ENCODE peak calls at places on chromosomes 7 and 10, in nine cellular contexts. I is Panc1, N is fibroblast of the aortic adventitia, R is lower lobe of right lung, G is upper lobe of right lung, A is endodermal cell, J is tibial artery, T is activated B cell treated with CpG ODN at 0.5 μM for 24 hours, C is PC-3. B is an unnamed sample.

GRCh38 chr7:148492157-148492860 is 98.3 kb upstream of the C7orf33 start:
- DNase-seq in I (no peak), N (no peak), R (no peak), G (no peak), A (no peak), J (no peak), T (no peak), C (no peak), B (no peak)

GRCh38 chr10:111756541-111757061 is 427.0 kb downstream of the GPAM start:
- DNase-seq in I (peak), N (peak), R (peak), G (no peak), A (peak), J (peak), T (no peak), C (peak), B (no peak)

GRCh38 chr10:89175821-89176220 is 31.3 kb downstream of the CH25H start:
- DNase-seq in I (no peak), N (peak), R (no peak), G (no peak), A (no peak), J (no peak), T (no peak), C (no peak), B (no peak)

GRCh38 chr10:127919418-127920191 is 12.7 kb downstream of the PTPRE start:
- DNase-seq in I (no peak), N (peak), R (no peak), G (no peak), A (peak), J (no peak), T (no peak), C (peak), B (no peak)

GRCh38 chr10:103078309-103078615 is 114.8 kb downstream of the NT5C2 start:
- DNase-seq in I (no peak), N (no peak), R (no peak), G (no peak), A (no peak), J (no peak), T (no peak), C (no peak), B (no peak)

GRCh38 chr7:29194594-29195417 is at the start of gene CHN2:
- DNase-seq in I (no peak), N (peak), R (peak), G (peak), A (peak), J (peak), T (peak), C (peak), B (peak)

GRCh38 chr10:112250555-112250954 is 32.6 kb upstream of the TECTB start:
- DNase-seq in I (no peak), N (peak), R (no peak), G (no peak), A (no peak), J (no peak), T (no peak), C (peak), B (no peak)

GRCh38 chr7:101717986-101718746 is 89.1 kb upstream of the MYL10 start:
- DNase-seq in I (no peak), N (no peak), R (peak), G (no peak), A (no peak), J (no peak), T (no peak), C (no peak), B (peak)

GRCh38 chr10:99172130-99172738 is 63.4 kb downstream of the HPSE2 start:
- DNase-seq in I (peak), N (peak), R (no peak), G (no peak), A (peak), J (no peak), T (no peak), C (peak), B (no peak)
- TF ChIP-seq CTCF in I (peak), N (no peak), R (peak), G (peak), A (peak), J (peak), T (no peak), C (peak), B (peak)

DNA sequence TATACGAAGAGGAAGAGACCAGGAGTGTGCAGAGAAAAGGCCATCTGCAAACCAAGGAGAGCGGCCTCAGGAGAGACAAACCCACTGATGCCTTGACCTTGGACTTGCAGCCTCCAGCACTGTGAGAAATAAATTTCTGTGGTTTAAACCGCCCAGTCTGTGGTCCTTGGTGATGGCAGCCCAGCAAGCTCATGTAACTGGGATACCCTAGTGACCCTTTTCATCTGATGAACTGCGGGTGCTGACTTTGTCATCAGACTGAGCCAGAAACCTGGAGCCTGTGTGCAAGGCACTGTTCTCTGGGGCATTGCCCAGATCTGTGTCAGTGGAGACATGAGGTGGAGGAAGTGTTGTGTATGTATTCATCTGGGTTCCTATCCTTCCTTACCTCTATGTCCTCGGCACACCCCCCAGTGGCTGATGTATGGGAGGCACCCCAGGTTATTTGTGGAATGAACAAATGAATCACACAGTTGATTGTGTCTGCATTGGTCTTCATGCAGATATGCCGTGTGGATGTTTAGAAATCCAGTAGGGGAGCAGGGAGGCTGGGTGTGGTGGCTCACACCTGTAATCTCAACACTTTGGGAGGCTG is 64.5 kb upstream of the BTBD16 start:
- DNase-seq in I (no peak), N (peak), R (no peak), G (no peak), A (no peak), J (no peak), T (no peak), C (no peak), B (no peak)
- TF ChIP-seq CTCF in I (no peak), N (peak), R (no peak), G (peak), A (peak), J (no peak), T (no peak), C (no peak), B (no peak)

GRCh38 chr10:63003816-63004453 is 129.2 kb upstream of the NRBF2 start:
- DNase-seq in I (no peak), N (peak), R (no peak), G (no peak), A (peak), J (no peak), T (no peak), C (peak), B (no peak)
- TF ChIP-seq CTCF in I (peak), N (peak), R (peak), G (peak), A (peak), J (peak), T (no peak), C (peak), B (peak)

GRCh38 chr7:86814980-86815379 is 171.3 kb downstream of the GRM3 start:
- DNase-seq in I (peak), N (peak), R (no peak), G (no peak), A (peak), J (no peak), T (no peak), C (peak), B (no peak)
- TF ChIP-seq CTCF in I (peak), N (peak), R (peak), G (peak), A (peak), J (no peak), T (no peak), C (peak), B (no peak)

DNA sequence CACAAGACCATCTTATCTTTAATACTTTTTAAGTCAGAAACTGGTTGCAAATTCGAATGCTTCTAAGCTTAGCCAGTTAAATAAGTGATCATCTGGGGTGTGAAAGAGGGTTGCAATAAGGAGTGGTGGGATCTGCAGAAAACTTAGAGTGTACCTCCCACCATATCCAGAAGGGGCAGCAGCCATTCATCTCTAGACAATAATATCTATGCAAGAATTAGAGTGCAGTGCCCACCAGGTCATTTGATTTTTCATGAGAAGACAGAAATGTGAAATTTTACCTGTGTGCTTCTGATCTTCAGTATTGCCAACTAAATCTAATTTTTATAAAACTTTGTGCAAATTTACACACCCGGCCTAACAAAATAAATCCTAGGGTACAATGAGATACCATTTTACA is 127.2 kb upstream of the SP4 start:
- DNase-seq in I (no peak), N (no peak), R (no peak), G (no peak), A (no peak), J (no peak), T (no peak), C (peak), B (no peak)
- TF ChIP-seq CTCF in I (peak), N (no peak), R (no peak), G (peak), A (peak), J (no peak), T (no peak), C (peak), B (peak)

GRCh38 chr10:44125879-44126675 is 258.8 kb downstream of the CXCL12 start:
- DNase-seq in I (no peak), N (peak), R (no peak), G (no peak), A (no peak), J (peak), T (no peak), C (no peak), B (no peak)
- TF ChIP-seq CTCF in I (peak), N (no peak), R (no peak), G (no peak), A (no peak), J (no peak), T (no peak), C (no peak), B (no peak)

B was measured in CD14-positive monocyte.